ENCODE peak calls at places on chromosomes 5 and 9, in nine cellular contexts. S, Q, Z, F, N, G, H, M and X are unnamed samples.

GRCh38 chr5:43639566-43639965 is 36.6 kb downstream of the NNT start:
- DNase-seq in S (no peak), Q (no peak), Z (no peak), F (no peak), N (no peak), G (no peak), H (no peak), M (no peak), X (no peak)

GRCh38 chr9:114786251-114786650 is 19.6 kb downstream of the TNFSF15 start:
- DNase-seq in S (no peak), Q (peak; percentile 16), Z (no peak), F (no peak), N (no peak), G (no peak), H (no peak), M (peak; percentile 25), X (no peak)

GRCh38 chr5:542693-543311 is 18.6 kb upstream of the SLC9A3 start:
- DNase-seq in S (no peak), Q (no peak), Z (no peak), F (peak; percentile 32), N (no peak), G (no peak), H (no peak), M (no peak), X (peak; percentile 9)

GRCh38 chr5:117561531-117561930 is 986.9 kb upstream of the SEMA6A start:
- DNase-seq in S (no peak), Q (no peak), Z (no peak), F (no peak), N (no peak), G (no peak), H (no peak), M (no peak), X (no peak)

GRCh38 chr9:137300607-137301085 is 1.4 kb downstream of the NRARP start:
- DNase-seq in S (no peak), Q (no peak), Z (no peak), F (peak; percentile 37), N (no peak), G (no peak), H (no peak), M (peak; percentile 72), X (no peak)

GRCh38 chr5:14326035-14326909 is 183.1 kb downstream of the TRIO start:
- DNase-seq in S (no peak), Q (no peak), Z (no peak), F (no peak), N (no peak), G (no peak), H (no peak), M (no peak), X (no peak)

GRCh38 chr9:127030814-127031740 is 91.4 kb downstream of the ANGPTL2 start:
- DNase-seq in S (no peak), Q (no peak), Z (no peak), F (no peak), N (peak; percentile 56), G (no peak), H (no peak), M (no peak), X (no peak)

GRCh38 chr5:132677191-132677590 is 3.4 kb downstream of the IL4 start:
- DNase-seq in S (no peak), Q (peak; percentile 84), Z (peak; percentile 88), F (no peak), N (no peak), G (no peak), H (no peak), M (peak; percentile 78), X (no peak)

GRCh38 chr5:555058-555623 is 30.9 kb upstream of the SLC9A3 start:
- DNase-seq in S (no peak), Q (no peak), Z (no peak), F (no peak), N (no peak), G (no peak), H (no peak), M (no peak), X (no peak)

GRCh38 chr9:108885643-108886348 is 23.7 kb downstream of the ACTL7A start:
- DNase-seq in S (peak; percentile 62), Q (peak; percentile 89), Z (peak; percentile 80), F (no peak), N (no peak), G (peak; percentile 61), H (peak; percentile 7), M (peak; percentile 95), X (peak; percentile 75)

GRCh38 chr5:10335711-10336470 is 17.6 kb upstream of the MARCHF6 start:
- DNase-seq in S (no peak), Q (no peak), Z (no peak), F (no peak), N (no peak), G (no peak), H (no peak), M (no peak), X (no peak)

GRCh38 chr9:68501159-68501506 is 39.5 kb downstream of the TMEM252 start:
- DNase-seq in S (no peak), Q (peak; percentile 63), Z (no peak), F (no peak), N (no peak), G (no peak), H (no peak), M (no peak), X (no peak)

GRCh38 chr5:94969174-94969573 is 315.7 kb downstream of the MCTP1 start:
- DNase-seq in S (no peak), Q (peak; percentile 46), Z (peak; percentile 51), F (no peak), N (no peak), G (no peak), H (no peak), M (peak; percentile 55), X (no peak)

GRCh38 chr5:7916171-7916804 is 47.3 kb downstream of the MTRR start:
- DNase-seq in S (no peak), Q (peak; percentile 55), Z (peak; percentile 84), F (no peak), N (no peak), G (no peak), H (no peak), M (no peak), X (no peak)

GRCh38 chr9:133783331-133783731 is 45.2 kb upstream of the SARDH start:
- DNase-seq in S (no peak), Q (no peak), Z (no peak), F (no peak), N (no peak), G (no peak), H (no peak), M (no peak), X (no peak)

GRCh38 chr5:122180146-122180712 is 50.9 kb downstream of the ZNF474 start:
- DNase-seq in S (no peak), Q (peak; percentile 57), Z (no peak), F (no peak), N (no peak), G (no peak), H (no peak), M (no peak), X (no peak)